ENCODE peak calls at places on chromosomes 1 and 21, in ten cellular contexts. One of them, this sample, is unnamed.

GRCh38 chr1:245220381-245220985 is 65.7 kb downstream of the KIF26B start:
- DNase-seq in NCI-H69: no peak
- DNase-seq in epithelial cell of proximal tubule: no peak
- DNase-seq in GM13977: no peak
- DNase-seq in HT-29: no peak
- DNase-seq in 8988T: no peak
- DNase-seq in activated T-cell treated with anti-CD3 and anti-CD28 coated beads for 1 hour: no peak
- DNase-seq in stimulated activated CD4-positive, alpha-beta T cell treated with anti-CD3 and anti-CD28 coated beads, Interleukin-4, amount 100 ng/mL, for 48 hours: no peak
- DNase-seq in LoVo: no peak
- DNase-seq in T-helper 9 cell: no peak
- DNase-seq in this sample: no peak

GRCh38 chr1:245375789-245376188 is 221.0 kb downstream of the KIF26B start:
- DNase-seq in T-helper 9 cell: no peak
- DNase-seq in NCI-H69: peak; percentile 38
- DNase-seq in GM13977: no peak
- DNase-seq in 8988T: no peak
- DNase-seq in epithelial cell of proximal tubule: no peak
- DNase-seq in HT-29: no peak
- DNase-seq in activated T-cell treated with anti-CD3 and anti-CD28 coated beads for 1 hour: no peak
- DNase-seq in LoVo: no peak
- DNase-seq in stimulated activated CD4-positive, alpha-beta T cell treated with anti-CD3 and anti-CD28 coated beads, Interleukin-4, amount 100 ng/mL, for 48 hours: no peak
- DNase-seq in this sample: no peak

GRCh38 chr21:44999972-45000636 is 60.3 kb downstream of the SLX9 start:
- DNase-seq in stimulated activated CD4-positive, alpha-beta T cell treated with anti-CD3 and anti-CD28 coated beads, Interleukin-4, amount 100 ng/mL, for 48 hours: no peak
- DNase-seq in HT-29: no peak
- DNase-seq in GM13977: no peak
- DNase-seq in epithelial cell of proximal tubule: no peak
- DNase-seq in LoVo: no peak
- DNase-seq in 8988T: no peak
- DNase-seq in T-helper 9 cell: no peak
- DNase-seq in activated T-cell treated with anti-CD3 and anti-CD28 coated beads for 1 hour: no peak
- DNase-seq in NCI-H69: no peak
- DNase-seq in this sample: peak; percentile 73

GRCh38 chr1:23837905-23838304 is 12.7 kb upstream of the HMGCL start:
- DNase-seq in HT-29: no peak
- DNase-seq in NCI-H69: no peak
- DNase-seq in epithelial cell of proximal tubule: no peak
- DNase-seq in LoVo: no peak
- DNase-seq in 8988T: no peak
- DNase-seq in activated T-cell treated with anti-CD3 and anti-CD28 coated beads for 1 hour: no peak
- DNase-seq in stimulated activated CD4-positive, alpha-beta T cell treated with anti-CD3 and anti-CD28 coated beads, Interleukin-4, amount 100 ng/mL, for 48 hours: no peak
- DNase-seq in T-helper 9 cell: no peak
- DNase-seq in GM13977: no peak
- DNase-seq in this sample: no peak

GRCh38 chr1:83573776-83574175 is 425.2 kb downstream of the TTLL7 start:
- DNase-seq in stimulated activated CD4-positive, alpha-beta T cell treated with anti-CD3 and anti-CD28 coated beads, Interleukin-4, amount 100 ng/mL, for 48 hours: no peak
- DNase-seq in T-helper 9 cell: no peak
- DNase-seq in NCI-H69: no peak
- DNase-seq in GM13977: no peak
- DNase-seq in HT-29: no peak
- DNase-seq in LoVo: no peak
- DNase-seq in epithelial cell of proximal tubule: no peak
- DNase-seq in activated T-cell treated with anti-CD3 and anti-CD28 coated beads for 1 hour: no peak
- DNase-seq in 8988T: no peak
- DNase-seq in this sample: no peak

GRCh38 chr21:35825954-35826353 is 234.4 kb downstream of the SETD4 start:
- DNase-seq in stimulated activated CD4-positive, alpha-beta T cell treated with anti-CD3 and anti-CD28 coated beads, Interleukin-4, amount 100 ng/mL, for 48 hours: no peak
- DNase-seq in T-helper 9 cell: no peak
- DNase-seq in NCI-H69: no peak
- DNase-seq in 8988T: no peak
- DNase-seq in activated T-cell treated with anti-CD3 and anti-CD28 coated beads for 1 hour: no peak
- DNase-seq in epithelial cell of proximal tubule: no peak
- DNase-seq in GM13977: no peak
- DNase-seq in LoVo: no peak
- DNase-seq in HT-29: no peak
- DNase-seq in this sample: no peak

GRCh38 chr1:240237305-240237721 is 145.6 kb downstream of the FMN2 start:
- DNase-seq in stimulated activated CD4-positive, alpha-beta T cell treated with anti-CD3 and anti-CD28 coated beads, Interleukin-4, amount 100 ng/mL, for 48 hours: no peak
- DNase-seq in NCI-H69: no peak
- DNase-seq in activated T-cell treated with anti-CD3 and anti-CD28 coated beads for 1 hour: no peak
- DNase-seq in HT-29: no peak
- DNase-seq in LoVo: no peak
- DNase-seq in epithelial cell of proximal tubule: no peak
- DNase-seq in 8988T: no peak
- DNase-seq in T-helper 9 cell: no peak
- DNase-seq in GM13977: no peak
- DNase-seq in this sample: no peak

GRCh38 chr1:30461640-30462039 is 261.7 kb downstream of the MATN1 start:
- DNase-seq in GM13977: no peak
- DNase-seq in stimulated activated CD4-positive, alpha-beta T cell treated with anti-CD3 and anti-CD28 coated beads, Interleukin-4, amount 100 ng/mL, for 48 hours: no peak
- DNase-seq in T-helper 9 cell: no peak
- DNase-seq in 8988T: no peak
- DNase-seq in NCI-H69: no peak
- DNase-seq in HT-29: peak; percentile 20
- DNase-seq in activated T-cell treated with anti-CD3 and anti-CD28 coated beads for 1 hour: no peak
- DNase-seq in LoVo: no peak
- DNase-seq in epithelial cell of proximal tubule: no peak
- DNase-seq in this sample: peak; percentile 5

GRCh38 chr1:6460349-6461236 is 5.4 kb downstream of the TNFRSF25 start:
- DNase-seq in activated T-cell treated with anti-CD3 and anti-CD28 coated beads for 1 hour: peak; percentile 86
- DNase-seq in GM13977: peak; percentile 86
- DNase-seq in T-helper 9 cell: peak; percentile 96
- DNase-seq in HT-29: no peak
- DNase-seq in LoVo: no peak
- DNase-seq in NCI-H69: no peak
- DNase-seq in epithelial cell of proximal tubule: no peak
- DNase-seq in stimulated activated CD4-positive, alpha-beta T cell treated with anti-CD3 and anti-CD28 coated beads, Interleukin-4, amount 100 ng/mL, for 48 hours: peak; percentile 75
- DNase-seq in 8988T: no peak
- DNase-seq in this sample: no peak

GRCh38 chr1:223225061-223225460 is 82.0 kb upstream of the TLR5 start:
- DNase-seq in HT-29: no peak
- DNase-seq in GM13977: no peak
- DNase-seq in 8988T: no peak
- DNase-seq in activated T-cell treated with anti-CD3 and anti-CD28 coated beads for 1 hour: no peak
- DNase-seq in LoVo: no peak
- DNase-seq in stimulated activated CD4-positive, alpha-beta T cell treated with anti-CD3 and anti-CD28 coated beads, Interleukin-4, amount 100 ng/mL, for 48 hours: no peak
- DNase-seq in NCI-H69: no peak
- DNase-seq in epithelial cell of proximal tubule: no peak
- DNase-seq in T-helper 9 cell: no peak
- DNase-seq in this sample: no peak

GRCh38 chr21:38325761-38326420 is 69.1 kb downstream of the KCNJ15 start:
- DNase-seq in LoVo: no peak
- DNase-seq in activated T-cell treated with anti-CD3 and anti-CD28 coated beads for 1 hour: no peak
- DNase-seq in stimulated activated CD4-positive, alpha-beta T cell treated with anti-CD3 and anti-CD28 coated beads, Interleukin-4, amount 100 ng/mL, for 48 hours: no peak
- DNase-seq in T-helper 9 cell: no peak
- DNase-seq in epithelial cell of proximal tubule: no peak
- DNase-seq in NCI-H69: no peak
- DNase-seq in 8988T: no peak
- DNase-seq in GM13977: no peak
- DNase-seq in HT-29: no peak
- DNase-seq in this sample: no peak

GRCh38 chr1:5513891-5514515 is 478.2 kb downstream of the NPHP4 start:
- DNase-seq in 8988T: no peak
- DNase-seq in HT-29: no peak
- DNase-seq in GM13977: no peak
- DNase-seq in T-helper 9 cell: no peak
- DNase-seq in activated T-cell treated with anti-CD3 and anti-CD28 coated beads for 1 hour: no peak
- DNase-seq in stimulated activated CD4-positive, alpha-beta T cell treated with anti-CD3 and anti-CD28 coated beads, Interleukin-4, amount 100 ng/mL, for 48 hours: no peak
- DNase-seq in LoVo: no peak
- DNase-seq in epithelial cell of proximal tubule: no peak
- DNase-seq in NCI-H69: peak; percentile 46
- DNase-seq in this sample: no peak

GRCh38 chr21:16532841-16533240 is 803.1 kb downstream of the USP25 start:
- DNase-seq in NCI-H69: no peak
- DNase-seq in 8988T: no peak
- DNase-seq in GM13977: no peak
- DNase-seq in epithelial cell of proximal tubule: no peak
- DNase-seq in stimulated activated CD4-positive, alpha-beta T cell treated with anti-CD3 and anti-CD28 coated beads, Interleukin-4, amount 100 ng/mL, for 48 hours: no peak
- DNase-seq in LoVo: no peak
- DNase-seq in T-helper 9 cell: no peak
- DNase-seq in HT-29: no peak
- DNase-seq in activated T-cell treated with anti-CD3 and anti-CD28 coated beads for 1 hour: no peak
- DNase-seq in this sample: no peak

GRCh38 chr1:90579212-90579802 is 137.8 kb downstream of the BARHL2 start:
- DNase-seq in activated T-cell treated with anti-CD3 and anti-CD28 coated beads for 1 hour: no peak
- DNase-seq in T-helper 9 cell: no peak
- DNase-seq in epithelial cell of proximal tubule: no peak
- DNase-seq in NCI-H69: peak; percentile 76
- DNase-seq in 8988T: no peak
- DNase-seq in stimulated activated CD4-positive, alpha-beta T cell treated with anti-CD3 and anti-CD28 coated beads, Interleukin-4, amount 100 ng/mL, for 48 hours: no peak
- DNase-seq in LoVo: peak; percentile 70
- DNase-seq in HT-29: peak; percentile 53
- DNase-seq in GM13977: peak; percentile 56
- DNase-seq in this sample: no peak

GRCh38 chr1:226659641-226660040 is 79.4 kb downstream of the ITPKB start:
- DNase-seq in stimulated activated CD4-positive, alpha-beta T cell treated with anti-CD3 and anti-CD28 coated beads, Interleukin-4, amount 100 ng/mL, for 48 hours: no peak
- DNase-seq in epithelial cell of proximal tubule: no peak
- DNase-seq in 8988T: no peak
- DNase-seq in NCI-H69: peak; percentile 72
- DNase-seq in HT-29: no peak
- DNase-seq in GM13977: no peak
- DNase-seq in activated T-cell treated with anti-CD3 and anti-CD28 coated beads for 1 hour: no peak
- DNase-seq in LoVo: no peak
- DNase-seq in T-helper 9 cell: no peak
- DNase-seq in this sample: peak; percentile 26